ENCODE peak calls at places on chromosomes 2 and 18, in six cellular contexts. One of them, this sample, is unnamed.

GRCh38 chr18:78980279-78980771 is 707 bp downstream of the SALL3 start:
- DNase-seq in Karpas-422: no peak
- DNase-seq in PC-3: no peak
- DNase-seq in substantia nigra: no peak
- DNase-seq in GM23338: peak
- DNase-seq in fibroblast of lung: peak
- DNase-seq in this sample: no peak

GRCh38 chr2:105470979-105471378 is 72.1 kb upstream of the FHL2 start:
- DNase-seq in Karpas-422: no peak
- DNase-seq in GM23338: no peak
- DNase-seq in substantia nigra: no peak
- DNase-seq in fibroblast of lung: no peak
- DNase-seq in PC-3: no peak
- DNase-seq in this sample: no peak

GRCh38 chr2:158996378-158996993 is 28.0 kb downstream of the TANC1 start:
- DNase-seq in GM23338: no peak
- DNase-seq in Karpas-422: peak
- DNase-seq in PC-3: no peak
- DNase-seq in fibroblast of lung: no peak
- DNase-seq in substantia nigra: no peak
- DNase-seq in this sample: no peak

GRCh38 chr2:3091696-3092095 is 285.9 kb downstream of the EIPR1 start:
- DNase-seq in PC-3: no peak
- DNase-seq in Karpas-422: no peak
- DNase-seq in substantia nigra: no peak
- DNase-seq in fibroblast of lung: no peak
- DNase-seq in GM23338: no peak
- DNase-seq in this sample: no peak

GRCh38 chr18:34039194-34039593 is 185.5 kb downstream of the NOL4 start:
- DNase-seq in fibroblast of lung: peak
- DNase-seq in Karpas-422: peak
- DNase-seq in PC-3: no peak
- DNase-seq in GM23338: peak
- DNase-seq in substantia nigra: no peak
- DNase-seq in this sample: peak

GRCh38 chr2:203586696-203587095 is 51.6 kb upstream of the RAPH1 start:
- DNase-seq in Karpas-422: peak
- DNase-seq in fibroblast of lung: peak
- DNase-seq in PC-3: peak
- DNase-seq in GM23338: no peak
- DNase-seq in substantia nigra: no peak
- DNase-seq in this sample: no peak

GRCh38 chr2:164910091-164910899 is 45.0 kb downstream of the SLC38A11 start:
- DNase-seq in PC-3: peak
- DNase-seq in Karpas-422: no peak
- DNase-seq in substantia nigra: no peak
- DNase-seq in GM23338: peak
- DNase-seq in fibroblast of lung: peak
- DNase-seq in this sample: peak

GRCh38 chr2:99710720-99711612 is 221.1 kb upstream of the REV1 start:
- DNase-seq in PC-3: no peak
- DNase-seq in Karpas-422: no peak
- DNase-seq in GM23338: peak
- DNase-seq in fibroblast of lung: peak
- DNase-seq in substantia nigra: no peak
- DNase-seq in this sample: no peak

GRCh38 chr2:84854835-84855234 is 26.0 kb downstream of the TRABD2A start:
- DNase-seq in GM23338: no peak
- DNase-seq in fibroblast of lung: no peak
- DNase-seq in substantia nigra: no peak
- DNase-seq in Karpas-422: no peak
- DNase-seq in PC-3: no peak
- DNase-seq in this sample: no peak

GRCh38 chr2:139175510-139175909 is 395.3 kb upstream of the NXPH2 start:
- DNase-seq in PC-3: no peak
- DNase-seq in fibroblast of lung: no peak
- DNase-seq in Karpas-422: no peak
- DNase-seq in GM23338: no peak
- DNase-seq in substantia nigra: no peak
- DNase-seq in this sample: no peak

GRCh38 chr2:61291851-61292575 is 130.0 kb downstream of the C2orf74 start:
- DNase-seq in GM23338: no peak
- DNase-seq in substantia nigra: no peak
- DNase-seq in fibroblast of lung: no peak
- DNase-seq in PC-3: no peak
- DNase-seq in Karpas-422: no peak
- DNase-seq in this sample: no peak

GRCh38 chr2:11865378-11865777 is 118.9 kb downstream of the LPIN1 start:
- DNase-seq in substantia nigra: no peak
- DNase-seq in PC-3: no peak
- DNase-seq in GM23338: no peak
- DNase-seq in fibroblast of lung: no peak
- DNase-seq in Karpas-422: no peak
- DNase-seq in this sample: no peak

GRCh38 chr2:136006658-136007057 is 21.2 kb upstream of the DARS1 start:
- DNase-seq in fibroblast of lung: peak
- DNase-seq in substantia nigra: no peak
- DNase-seq in Karpas-422: no peak
- DNase-seq in GM23338: peak
- DNase-seq in PC-3: peak
- DNase-seq in this sample: no peak

GRCh38 chr2:220764246-220764645 is 807.9 kb downstream of the EPHA4 start:
- DNase-seq in fibroblast of lung: no peak
- DNase-seq in GM23338: no peak
- DNase-seq in Karpas-422: no peak
- DNase-seq in PC-3: no peak
- DNase-seq in substantia nigra: no peak
- DNase-seq in this sample: no peak

GRCh38 chr2:28663359-28663758 is 88.3 kb upstream of the PPP1CB start:
- DNase-seq in fibroblast of lung: peak
- DNase-seq in GM23338: no peak
- DNase-seq in Karpas-422: no peak
- DNase-seq in PC-3: peak
- DNase-seq in substantia nigra: no peak
- DNase-seq in this sample: no peak

GRCh38 chr2:177165103-177165583 is 47.5 kb upstream of the HNRNPA3 start:
- DNase-seq in substantia nigra: no peak
- DNase-seq in GM23338: no peak
- DNase-seq in Karpas-422: peak
- DNase-seq in PC-3: peak
- DNase-seq in fibroblast of lung: peak
- DNase-seq in this sample: peak

GRCh38 chr2:161010503-161010902 is 149.7 kb upstream of the TANK start:
- DNase-seq in Karpas-422: peak
- DNase-seq in substantia nigra: no peak
- DNase-seq in GM23338: peak
- DNase-seq in PC-3: no peak
- DNase-seq in fibroblast of lung: no peak
- DNase-seq in this sample: no peak

GRCh38 chr18:4060427-4061281 is 394.5 kb downstream of the DLGAP1 start:
- DNase-seq in fibroblast of lung: no peak
- DNase-seq in PC-3: no peak
- DNase-seq in GM23338: peak
- DNase-seq in Karpas-422: no peak
- DNase-seq in substantia nigra: no peak
- DNase-seq in this sample: peak

GRCh38 chr2:20507166-20507692 is 60.4 kb downstream of the RHOB start:
- DNase-seq in substantia nigra: no peak
- DNase-seq in fibroblast of lung: peak
- DNase-seq in Karpas-422: peak
- DNase-seq in GM23338: no peak
- DNase-seq in PC-3: peak
- DNase-seq in this sample: peak

GRCh38 chr2:234997389-234997788 is 45.6 kb downstream of the SH3BP4 start:
- DNase-seq in Karpas-422: no peak
- DNase-seq in fibroblast of lung: no peak
- DNase-seq in substantia nigra: no peak
- DNase-seq in GM23338: no peak
- DNase-seq in PC-3: no peak
- DNase-seq in this sample: no peak

GRCh38 chr2:234996041-234996440 is 44.2 kb downstream of the SH3BP4 start:
- DNase-seq in PC-3: no peak
- DNase-seq in substantia nigra: no peak
- DNase-seq in Karpas-422: no peak
- DNase-seq in fibroblast of lung: no peak
- DNase-seq in GM23338: peak
- DNase-seq in this sample: no peak

GRCh38 chr2:234995332-234996007 is 43.7 kb downstream of the SH3BP4 start:
- DNase-seq in fibroblast of lung: peak
- DNase-seq in substantia nigra: no peak
- DNase-seq in GM23338: no peak
- DNase-seq in Karpas-422: no peak
- DNase-seq in PC-3: no peak
- DNase-seq in this sample: no peak

GRCh38 chr2:234998404-234999211 is 46.8 kb downstream of the SH3BP4 start:
- DNase-seq in PC-3: no peak
- DNase-seq in substantia nigra: no peak
- DNase-seq in GM23338: no peak
- DNase-seq in Karpas-422: no peak
- DNase-seq in fibroblast of lung: peak
- DNase-seq in this sample: no peak

GRCh38 chr2:234996467-234997270 is 44.9 kb downstream of the SH3BP4 start:
- DNase-seq in GM23338: peak
- DNase-seq in PC-3: peak
- DNase-seq in fibroblast of lung: peak
- DNase-seq in Karpas-422: no peak
- DNase-seq in substantia nigra: no peak
- DNase-seq in this sample: no peak
- H3K27ac ChIP-seq in GM23338: peak
- H3K27ac ChIP-seq in PC-3: no peak
- H3K27ac ChIP-seq in fibroblast of lung: peak
- H3K27ac ChIP-seq in Karpas-422: no peak
- H3K27ac ChIP-seq in substantia nigra: peak
- H3K27ac ChIP-seq in this sample: no peak

GRCh38 chr2:85888020-85888744 is 608 bp downstream of the ST3GAL5 start:
- DNase-seq in GM23338: peak
- DNase-seq in PC-3: no peak
- DNase-seq in Karpas-422: peak
- DNase-seq in fibroblast of lung: no peak
- DNase-seq in substantia nigra: no peak
- DNase-seq in this sample: peak
- H3K27ac ChIP-seq in GM23338: no peak
- H3K27ac ChIP-seq in PC-3: no peak
- H3K27ac ChIP-seq in Karpas-422: no peak
- H3K27ac ChIP-seq in fibroblast of lung: peak
- H3K27ac ChIP-seq in substantia nigra: peak
- H3K27ac ChIP-seq in this sample: no peak

GRCh38 chr2:223949241-223949640 is 4.1 kb upstream of the WDFY1 start:
- DNase-seq in substantia nigra: no peak
- DNase-seq in Karpas-422: no peak
- DNase-seq in fibroblast of lung: no peak
- DNase-seq in GM23338: no peak
- DNase-seq in PC-3: no peak
- DNase-seq in this sample: peak
- H3K27ac ChIP-seq in substantia nigra: no peak
- H3K27ac ChIP-seq in Karpas-422: no peak
- H3K27ac ChIP-seq in fibroblast of lung: no peak
- H3K27ac ChIP-seq in GM23338: no peak
- H3K27ac ChIP-seq in PC-3: no peak
- H3K27ac ChIP-seq in this sample: peak

GRCh38 chr18:55449412-55450140 is 138.4 kb downstream of the TCF4 start:
- DNase-seq in fibroblast of lung: no peak
- DNase-seq in GM23338: no peak
- DNase-seq in substantia nigra: no peak
- DNase-seq in Karpas-422: peak
- DNase-seq in PC-3: no peak
- DNase-seq in this sample: peak

GRCh38 chr18:55455938-55456337 is 132.1 kb downstream of the TCF4 start:
- DNase-seq in fibroblast of lung: peak
- DNase-seq in GM23338: no peak
- DNase-seq in substantia nigra: no peak
- DNase-seq in PC-3: no peak
- DNase-seq in Karpas-422: no peak
- DNase-seq in this sample: no peak

GRCh38 chr18:55452123-55452611 is 135.8 kb downstream of the TCF4 start:
- DNase-seq in fibroblast of lung: peak
- DNase-seq in substantia nigra: no peak
- DNase-seq in GM23338: no peak
- DNase-seq in PC-3: no peak
- DNase-seq in Karpas-422: no peak
- DNase-seq in this sample: no peak

GRCh38 chr18:55457028-55457427 is 131.0 kb downstream of the TCF4 start:
- DNase-seq in fibroblast of lung: no peak
- DNase-seq in substantia nigra: no peak
- DNase-seq in GM23338: no peak
- DNase-seq in Karpas-422: no peak
- DNase-seq in PC-3: no peak
- DNase-seq in this sample: no peak

DNA sequence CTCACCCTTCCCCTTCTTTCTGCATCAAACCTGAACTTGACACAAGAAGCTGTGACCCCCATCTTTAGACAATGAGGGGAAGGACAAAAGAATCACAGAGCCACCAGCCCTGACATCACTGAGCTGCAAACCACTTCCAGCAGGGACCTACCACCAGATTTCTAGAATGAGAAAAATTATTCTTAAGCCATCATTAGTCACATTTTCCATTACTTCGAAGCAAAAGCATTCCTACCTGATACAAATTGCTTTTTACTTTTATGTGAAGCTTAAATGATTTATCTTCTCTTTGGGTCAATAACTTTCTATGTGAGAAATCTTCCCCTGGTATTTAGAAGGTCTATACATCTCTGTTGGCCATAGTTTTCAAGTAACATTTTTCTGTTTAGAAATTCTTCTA is 134.8 kb downstream of the TCF4 start:
- DNase-seq in PC-3: no peak
- DNase-seq in GM23338: no peak
- DNase-seq in fibroblast of lung: peak
- DNase-seq in substantia nigra: no peak
- DNase-seq in Karpas-422: no peak
- DNase-seq in this sample: no peak
- H3K27ac ChIP-seq in PC-3: no peak
- H3K27ac ChIP-seq in GM23338: no peak
- H3K27ac ChIP-seq in fibroblast of lung: no peak
- H3K27ac ChIP-seq in substantia nigra: no peak
- H3K27ac ChIP-seq in Karpas-422: peak
- H3K27ac ChIP-seq in this sample: peak

This sample was measured in OCI-LY7.